ENCODE peak calls at places on chromosomes 2 and 18, in five cellular contexts. One of them, this sample, is unnamed.

GRCh38 chr2:12416600-12416999 is 300.1 kb upstream of the TRIB2 start:
- DNase-seq in gastrocnemius medialis: no peak
- DNase-seq in neuronal stem cell: no peak
- DNase-seq in keratinocyte: no peak
- DNase-seq in spleen: peak; percentile 81
- DNase-seq in this sample: no peak

GRCh38 chr2:78417355-78417754 is 608.1 kb upstream of the REG3G start:
- DNase-seq in gastrocnemius medialis: no peak
- DNase-seq in neuronal stem cell: no peak
- DNase-seq in keratinocyte: no peak
- DNase-seq in spleen: no peak
- DNase-seq in this sample: no peak

GRCh38 chr18:13245481-13246000 is 27.0 kb downstream of the LDLRAD4 start:
- DNase-seq in gastrocnemius medialis: no peak
- DNase-seq in neuronal stem cell: no peak
- DNase-seq in keratinocyte: no peak
- DNase-seq in spleen: peak; percentile 37
- DNase-seq in this sample: no peak

GRCh38 chr18:57581301-57581934 is 5.1 kb downstream of the FECH start:
- DNase-seq in gastrocnemius medialis: no peak
- DNase-seq in neuronal stem cell: no peak
- DNase-seq in keratinocyte: no peak
- DNase-seq in spleen: no peak
- DNase-seq in this sample: no peak

GRCh38 chr18:26741041-26741440 is 124.5 kb downstream of the AQP4 start:
- DNase-seq in gastrocnemius medialis: no peak
- DNase-seq in neuronal stem cell: no peak
- DNase-seq in keratinocyte: no peak
- DNase-seq in spleen: no peak
- DNase-seq in this sample: no peak

GRCh38 chr2:165927353-165927752 is 26.2 kb downstream of the TTC21B start:
- DNase-seq in gastrocnemius medialis: no peak
- DNase-seq in neuronal stem cell: no peak
- DNase-seq in keratinocyte: no peak
- DNase-seq in spleen: no peak
- DNase-seq in this sample: no peak

GRCh38 chr2:72757177-72757775 is 68.6 kb downstream of the EXOC6B start:
- DNase-seq in gastrocnemius medialis: no peak
- DNase-seq in neuronal stem cell: no peak
- DNase-seq in keratinocyte: peak; percentile 81
- DNase-seq in spleen: no peak
- DNase-seq in this sample: peak; percentile 80

GRCh38 chr2:44929680-44930273 is 11.7 kb upstream of the SIX3 start:
- DNase-seq in gastrocnemius medialis: no peak
- DNase-seq in neuronal stem cell: no peak
- DNase-seq in keratinocyte: no peak
- DNase-seq in spleen: no peak
- DNase-seq in this sample: no peak

GRCh38 chr18:25245299-25245698 is 106.7 kb downstream of the ZNF521 start:
- DNase-seq in gastrocnemius medialis: no peak
- DNase-seq in neuronal stem cell: no peak
- DNase-seq in keratinocyte: no peak
- DNase-seq in spleen: no peak
- DNase-seq in this sample: no peak

GRCh38 chr2:66301073-66301766 is 133.7 kb upstream of the MEIS1 start:
- DNase-seq in gastrocnemius medialis: peak; percentile 35
- DNase-seq in neuronal stem cell: no peak
- DNase-seq in keratinocyte: no peak
- DNase-seq in spleen: no peak
- DNase-seq in this sample: no peak

GRCh38 chr2:118732432-118732831 is 115.0 kb downstream of the EN1 start:
- DNase-seq in gastrocnemius medialis: no peak
- DNase-seq in neuronal stem cell: no peak
- DNase-seq in keratinocyte: no peak
- DNase-seq in spleen: no peak
- DNase-seq in this sample: no peak

GRCh38 chr2:239932881-239933735 is 92.0 kb downstream of the NDUFA10 start:
- DNase-seq in gastrocnemius medialis: no peak
- DNase-seq in neuronal stem cell: no peak
- DNase-seq in keratinocyte: no peak
- DNase-seq in spleen: peak; percentile 47
- DNase-seq in this sample: no peak

DNA sequence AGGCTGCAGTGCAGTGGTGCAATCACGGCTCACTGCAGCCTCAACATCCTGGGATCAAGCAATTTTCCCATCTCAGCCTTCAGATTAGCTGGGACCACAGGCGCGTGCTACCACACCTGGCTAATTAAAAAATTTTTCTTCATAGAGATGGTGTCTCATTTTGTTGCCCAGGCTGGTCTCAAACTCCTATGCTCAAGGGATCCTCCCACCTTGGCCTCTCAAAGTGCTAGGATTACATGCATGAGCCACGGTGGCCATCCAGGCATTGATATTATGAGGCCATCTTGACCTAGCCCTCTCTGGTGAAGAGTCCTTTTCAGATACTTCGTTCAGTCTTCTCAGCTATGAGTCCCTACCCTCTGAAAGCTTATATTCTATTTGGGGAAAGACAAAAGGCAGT is 1.1 kb upstream of the CASP8 start:
- DNase-seq in gastrocnemius medialis: no peak
- DNase-seq in neuronal stem cell: no peak
- DNase-seq in keratinocyte: no peak
- DNase-seq in spleen: no peak
- DNase-seq in this sample: no peak
- H3K4me3 ChIP-seq in gastrocnemius medialis: peak overlapping the region; percentile 66
- H3K4me3 ChIP-seq in neuronal stem cell: no peak overlapping the region
- H3K4me3 ChIP-seq in keratinocyte: peak overlapping the region; percentile 85
- H3K4me3 ChIP-seq in spleen: peak overlapping the region; percentile 54
- H3K4me3 ChIP-seq in this sample: peak overlapping the region; percentile 59

GRCh38 chr2:176097820-176098365 is 1.7 kb upstream of the HOXD12 start:
- DNase-seq in gastrocnemius medialis: no peak
- DNase-seq in neuronal stem cell: no peak
- DNase-seq in keratinocyte: no peak
- DNase-seq in spleen: no peak
- DNase-seq in this sample: no peak

GRCh38 chr2:176098366-176099158 is 1.0 kb upstream of the HOXD12 start:
- DNase-seq in gastrocnemius medialis: no peak
- DNase-seq in neuronal stem cell: no peak
- DNase-seq in keratinocyte: no peak
- DNase-seq in spleen: no peak
- DNase-seq in this sample: no peak

GRCh38 chr2:176096243-176096985 is 3.2 kb upstream of the HOXD12 start:
- DNase-seq in gastrocnemius medialis: no peak
- DNase-seq in neuronal stem cell: no peak
- DNase-seq in keratinocyte: no peak
- DNase-seq in spleen: no peak
- DNase-seq in this sample: no peak

GRCh38 chr2:176095421-176095820 is 2.9 kb downstream of the HOXD13 start:
- DNase-seq in gastrocnemius medialis: no peak
- DNase-seq in neuronal stem cell: no peak
- DNase-seq in keratinocyte: no peak
- DNase-seq in spleen: no peak
- DNase-seq in this sample: no peak

GRCh38 chr2:176096986-176097819 is 2.4 kb upstream of the HOXD12 start:
- DNase-seq in gastrocnemius medialis: no peak
- DNase-seq in neuronal stem cell: no peak
- DNase-seq in keratinocyte: no peak
- DNase-seq in spleen: peak; percentile 90
- DNase-seq in this sample: peak; percentile 79
- H3K9me3 ChIP-seq in gastrocnemius medialis: no peaks in the 10 kb centered on the region
- H3K9me3 ChIP-seq in neuronal stem cell: peaks cover 11% of the 10 kb centered on the region
- H3K9me3 ChIP-seq in keratinocyte: peaks cover 2% of the 10 kb centered on the region
- H3K9me3 ChIP-seq in spleen: no peaks in the 10 kb centered on the region
- H3K9me3 ChIP-seq in this sample: no peaks in the 10 kb centered on the region

DNA sequence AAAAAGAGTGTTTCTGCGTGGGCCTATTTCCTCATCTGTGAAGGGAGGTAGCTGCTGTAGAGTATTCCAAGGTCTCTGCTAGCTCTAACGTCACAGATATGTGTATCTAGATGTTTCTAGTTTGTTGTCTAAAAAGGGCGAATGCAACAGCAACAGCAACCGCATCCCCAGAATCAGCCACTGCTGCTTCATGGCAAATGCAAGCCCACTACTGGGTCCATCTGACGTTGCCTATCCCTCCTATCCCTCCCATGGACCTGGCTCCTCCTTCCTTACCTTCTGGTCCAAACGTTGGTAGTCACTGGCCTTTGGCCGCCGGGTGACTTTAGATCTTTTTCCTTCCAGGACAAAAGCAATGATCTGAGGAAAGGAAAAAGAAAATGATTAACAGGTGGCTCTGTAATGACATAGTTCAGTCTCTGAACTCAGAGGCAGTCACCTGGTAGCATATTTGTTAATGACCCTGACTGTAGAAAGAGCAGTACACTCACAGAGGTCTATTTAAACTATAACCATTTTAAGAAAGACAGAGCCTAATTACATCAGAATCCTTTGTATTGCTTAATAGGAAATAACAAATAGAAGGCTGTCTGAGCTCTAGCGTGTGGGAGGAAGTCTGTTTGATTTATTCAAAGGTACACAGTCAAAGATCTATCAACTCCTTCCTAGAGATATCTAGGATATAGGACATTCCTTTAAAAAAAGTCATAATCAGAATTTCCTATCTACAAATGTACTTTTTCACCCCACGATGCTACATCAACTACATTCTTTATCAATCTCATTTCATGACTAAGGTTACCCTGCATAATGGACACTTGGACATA is 2.9 kb downstream of the TGOLN2 start:
- DNase-seq in gastrocnemius medialis: no peak
- DNase-seq in neuronal stem cell: no peak
- DNase-seq in keratinocyte: no peak
- DNase-seq in spleen: no peak
- DNase-seq in this sample: no peak
- H3K4me3 ChIP-seq in gastrocnemius medialis: peak overlapping the region; percentile 74
- H3K4me3 ChIP-seq in neuronal stem cell: no peak overlapping the region
- H3K4me3 ChIP-seq in keratinocyte: peak overlapping the region; percentile 87
- H3K4me3 ChIP-seq in spleen: peak overlapping the region; percentile 67
- H3K4me3 ChIP-seq in this sample: peak overlapping the region; percentile 93

DNA sequence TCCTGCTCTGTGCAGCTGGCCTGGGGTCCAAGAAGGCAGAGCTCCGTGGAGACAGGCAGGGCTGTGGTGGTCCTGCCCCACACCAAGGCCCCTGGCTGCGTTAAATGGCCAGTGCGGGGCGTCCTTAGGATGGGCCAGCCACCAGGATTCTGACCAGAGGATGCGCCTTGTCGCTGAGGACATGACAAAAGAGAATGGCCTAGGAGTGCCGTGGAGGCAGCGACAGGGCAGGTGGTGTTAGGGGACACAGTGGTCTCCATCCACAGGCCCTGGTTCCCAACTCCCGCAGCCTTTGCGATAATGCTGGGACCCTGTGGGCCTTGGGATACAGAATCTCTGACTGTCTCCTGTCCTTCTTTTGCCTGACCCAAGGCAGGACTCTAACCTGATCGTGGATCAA is 251.7 kb upstream of the SALL3 start:
- DNase-seq in gastrocnemius medialis: no peak
- DNase-seq in neuronal stem cell: no peak
- DNase-seq in keratinocyte: no peak
- DNase-seq in spleen: peak; percentile 61
- DNase-seq in this sample: no peak
- H3K9me3 ChIP-seq in gastrocnemius medialis: no peaks in the 10 kb centered on the region
- H3K9me3 ChIP-seq in neuronal stem cell: no peaks in the 10 kb centered on the region
- H3K9me3 ChIP-seq in keratinocyte: peaks cover 13% of the 10 kb centered on the region
- H3K9me3 ChIP-seq in spleen: no peaks in the 10 kb centered on the region
- H3K9me3 ChIP-seq in this sample: no peaks in the 10 kb centered on the region

GRCh38 chr2:39121523-39122063 is 742 bp upstream of the SOS1 start:
- DNase-seq in gastrocnemius medialis: no peak
- DNase-seq in neuronal stem cell: no peak
- DNase-seq in keratinocyte: no peak
- DNase-seq in spleen: no peak
- DNase-seq in this sample: no peak
- H3K4me3 ChIP-seq in gastrocnemius medialis: peak overlapping the region; percentile 87
- H3K4me3 ChIP-seq in neuronal stem cell: peak overlapping the region; percentile 56
- H3K4me3 ChIP-seq in keratinocyte: peak overlapping the region; percentile 72
- H3K4me3 ChIP-seq in spleen: peak overlapping the region; percentile 75
- H3K4me3 ChIP-seq in this sample: peak overlapping the region; percentile 81

DNA sequence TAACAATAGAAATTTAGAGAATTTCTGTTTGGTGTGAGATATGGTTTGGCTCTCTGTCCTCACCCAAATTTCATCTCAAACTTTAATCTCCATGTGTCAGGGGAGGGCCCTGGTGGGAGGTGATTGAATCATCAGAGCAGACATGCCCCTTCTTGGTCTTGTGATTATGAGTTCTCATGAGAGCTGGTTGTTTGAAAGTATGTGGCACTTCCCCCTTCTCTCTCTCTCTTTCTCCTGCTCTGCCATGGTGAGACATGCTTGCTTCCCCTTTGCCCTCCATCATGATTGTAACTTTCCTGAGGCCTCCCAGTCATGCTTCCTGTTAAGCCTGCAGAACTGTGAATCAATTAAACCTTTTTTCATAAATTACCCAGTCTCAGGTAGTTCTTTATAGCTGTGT is 524.7 kb upstream of the ACVR2A start:
- DNase-seq in gastrocnemius medialis: no peak
- DNase-seq in neuronal stem cell: no peak
- DNase-seq in keratinocyte: no peak
- DNase-seq in spleen: no peak
- DNase-seq in this sample: no peak
- H3K9me3 ChIP-seq in gastrocnemius medialis: no peaks in the 10 kb centered on the region
- H3K9me3 ChIP-seq in neuronal stem cell: peaks cover 12% of the 10 kb centered on the region
- H3K9me3 ChIP-seq in keratinocyte: no peaks in the 10 kb centered on the region
- H3K9me3 ChIP-seq in spleen: peaks cover 20% of the 10 kb centered on the region
- H3K9me3 ChIP-seq in this sample: no peaks in the 10 kb centered on the region

GRCh38 chr18:55672574-55673361 is 84.8 kb upstream of the TCF4 start:
- DNase-seq in gastrocnemius medialis: no peak
- DNase-seq in neuronal stem cell: no peak
- DNase-seq in keratinocyte: no peak
- DNase-seq in spleen: no peak
- DNase-seq in this sample: no peak
- H3K4me3 ChIP-seq in gastrocnemius medialis: no peak overlapping the region
- H3K4me3 ChIP-seq in neuronal stem cell: no peak overlapping the region
- H3K4me3 ChIP-seq in keratinocyte: no peak overlapping the region
- H3K4me3 ChIP-seq in spleen: no peak overlapping the region
- H3K4me3 ChIP-seq in this sample: no peak overlapping the region

GRCh38 chr2:153584244-153584643 is 105.7 kb upstream of the RPRM start:
- DNase-seq in gastrocnemius medialis: no peak
- DNase-seq in neuronal stem cell: no peak
- DNase-seq in keratinocyte: no peak
- DNase-seq in spleen: no peak
- DNase-seq in this sample: no peak

GRCh38 chr2:153588408-153588807 is 109.8 kb upstream of the RPRM start:
- DNase-seq in gastrocnemius medialis: no peak
- DNase-seq in neuronal stem cell: no peak
- DNase-seq in keratinocyte: no peak
- DNase-seq in spleen: no peak
- DNase-seq in this sample: no peak

GRCh38 chr2:153589586-153589985 is 111.0 kb upstream of the RPRM start:
- DNase-seq in gastrocnemius medialis: no peak
- DNase-seq in neuronal stem cell: no peak
- DNase-seq in keratinocyte: no peak
- DNase-seq in spleen: no peak
- DNase-seq in this sample: no peak
- H3K9me3 ChIP-seq in gastrocnemius medialis: no peaks in the 10 kb centered on the region
- H3K9me3 ChIP-seq in neuronal stem cell: peaks cover 2% of the 10 kb centered on the region
- H3K9me3 ChIP-seq in keratinocyte: no peaks in the 10 kb centered on the region
- H3K9me3 ChIP-seq in spleen: peaks cover 9% of the 10 kb centered on the region
- H3K9me3 ChIP-seq in this sample: peaks cover 28% of the 10 kb centered on the region

This sample was measured in PC-9.